ENCODE peak calls at places on chromosomes 3 and 15, in nine cellular contexts. G, A, R, V, L, M, F, C and P are unnamed samples.

GRCh38 chr3:175304437-175304836 is 445.3 kb downstream of the NAALADL2 start:
- DNase-seq in L (peak; percentile 79), A (no peak), R (no peak), M (no peak), C (no peak), F (no peak), G (peak; percentile 42), V (no peak), P (no peak)

GRCh38 chr3:46921871-46922271 is 44.4 kb downstream of the PTH1R start:
- DNase-seq in M (no peak), A (peak; percentile 76), R (no peak), G (no peak), V (no peak), L (no peak), F (no peak), C (no peak), P (no peak)

GRCh38 chr3:167228135-167228534 is 152.0 kb downstream of the ZBBX start:
- DNase-seq in V (no peak), F (no peak), R (no peak), M (peak; percentile 77), A (no peak), L (no peak), G (no peak), C (no peak), P (no peak)

GRCh38 chr15:66943456-66944095 is 121.8 kb upstream of the SMAD3 start:
- DNase-seq in F (no peak), M (no peak), G (peak; percentile 39), C (no peak), V (no peak), A (peak; percentile 81), L (peak; percentile 98), R (no peak), P (no peak)

GRCh38 chr3:136893848-136894443 is 31.9 kb downstream of the NCK1 start:
- DNase-seq in M (peak; percentile 93), G (no peak), V (no peak), F (no peak), L (no peak), C (no peak), A (no peak), R (no peak), P (no peak)

GRCh38 chr15:95016511-95017219 is 785.3 kb downstream of the MCTP2 start:
- DNase-seq in L (no peak), R (no peak), V (no peak), M (no peak), F (no peak), G (peak; percentile 24), C (no peak), A (no peak), P (no peak)

GRCh38 chr3:27606537-27606936 is 115.6 kb downstream of the EOMES start:
- DNase-seq in L (no peak), A (no peak), C (no peak), M (no peak), R (no peak), V (no peak), G (no peak), F (no peak), P (no peak)

GRCh38 chr3:140223631-140224030 is 288.6 kb downstream of the CLSTN2 start:
- DNase-seq in R (no peak), L (no peak), C (no peak), F (no peak), A (no peak), G (peak; percentile 12), M (peak; percentile 94), V (no peak), P (no peak)

GRCh38 chr3:17738219-17738618 is 4.2 kb downstream of the TBC1D5 start:
- DNase-seq in V (no peak), C (no peak), M (no peak), L (no peak), R (no peak), G (no peak), F (no peak), A (no peak), P (no peak)